ENCODE peak calls at places on chromosomes 13 and 19, in four cellular contexts. One of them, this sample, is unnamed.

GRCh38 chr19:47081095-47081494 is 32.5 kb downstream of the ZC3H4 start:
- DNase-seq in A549: no peak
- DNase-seq in H1: no peak
- DNase-seq in IMR-90: no peak
- DNase-seq in this sample: no peak

GRCh38 chr19:46976845-46977320 is 42.8 kb upstream of the NPAS1 start:
- DNase-seq in A549: no peak
- DNase-seq in H1: no peak
- DNase-seq in IMR-90: peak; percentile 55
- DNase-seq in this sample: no peak

GRCh38 chr13:98797456-98797855 is 45.0 kb upstream of the SLC15A1 start:
- DNase-seq in A549: no peak
- DNase-seq in H1: no peak
- DNase-seq in IMR-90: no peak
- DNase-seq in this sample: no peak

GRCh38 chr19:3604227-3604986 is 2.3 kb downstream of the TBXA2R start:
- DNase-seq in A549: no peak
- DNase-seq in H1: no peak
- DNase-seq in IMR-90: no peak
- DNase-seq in this sample: no peak

GRCh38 chr19:46710687-46711086 is 6.2 kb downstream of the PRKD2 start:
- DNase-seq in A549: no peak
- DNase-seq in H1: peak; percentile 78
- DNase-seq in IMR-90: no peak
- DNase-seq in this sample: no peak

GRCh38 chr13:112740502-112741131 is 50.8 kb downstream of the ATP11A start:
- DNase-seq in A549: no peak
- DNase-seq in H1: no peak
- DNase-seq in IMR-90: peak; percentile 95
- DNase-seq in this sample: no peak

GRCh38 chr13:87671824-87672603 is 843 bp downstream of the SLITRK5 start:
- DNase-seq in A549: no peak
- DNase-seq in H1: peak; percentile 73
- DNase-seq in IMR-90: no peak
- DNase-seq in this sample: no peak

GRCh38 chr19:32748497-32748896 is 28.9 kb downstream of the TDRD12 start:
- DNase-seq in A549: peak; percentile 51
- DNase-seq in H1: peak; percentile 44
- DNase-seq in IMR-90: no peak
- DNase-seq in this sample: no peak

GRCh38 chr19:3233831-3234230 is 9.4 kb downstream of the CELF5 start:
- DNase-seq in A549: no peak
- DNase-seq in H1: no peak
- DNase-seq in IMR-90: no peak
- DNase-seq in this sample: no peak

GRCh38 chr13:27309967-27310598 is 39.5 kb downstream of the RASL11A start:
- DNase-seq in A549: no peak
- DNase-seq in H1: no peak
- DNase-seq in IMR-90: peak; percentile 57
- DNase-seq in this sample: no peak

GRCh38 chr19:29596885-29597525 is 9.1 kb upstream of the POP4 start:
- DNase-seq in A549: no peak
- DNase-seq in H1: no peak
- DNase-seq in IMR-90: peak; percentile 40
- DNase-seq in this sample: no peak

GRCh38 chr13:109517516-109517915 is 268.9 kb downstream of the IRS2 start:
- DNase-seq in A549: no peak
- DNase-seq in H1: no peak
- DNase-seq in IMR-90: no peak
- DNase-seq in this sample: no peak

GRCh38 chr13:66977156-66977555 is 253.0 kb downstream of the PCDH9 start:
- DNase-seq in A549: no peak
- DNase-seq in H1: no peak
- DNase-seq in IMR-90: peak; percentile 41
- DNase-seq in this sample: no peak

GRCh38 chr13:102198418-102199322 is 203.2 kb downstream of the FGF14 start:
- DNase-seq in A549: no peak
- DNase-seq in H1: no peak
- DNase-seq in IMR-90: peak; percentile 59
- DNase-seq in this sample: no peak

GRCh38 chr13:109781384-109782065 is 4.9 kb downstream of the IRS2 start:
- DNase-seq in A549: no peak
- DNase-seq in H1: no peak
- DNase-seq in IMR-90: no peak
- DNase-seq in this sample: no peak

GRCh38 chr13:22220186-22221160 is 549.6 kb downstream of the FGF9 start:
- DNase-seq in A549: no peak
- DNase-seq in H1: no peak
- DNase-seq in IMR-90: no peak
- DNase-seq in this sample: no peak

GRCh38 chr19:52070496-52070895 is 21.9 kb upstream of the ZNF432 start:
- DNase-seq in A549: no peak
- DNase-seq in H1: no peak
- DNase-seq in IMR-90: peak; percentile 44
- DNase-seq in this sample: no peak

GRCh38 chr13:114338959-114339358 is 24.7 kb downstream of the CHAMP1 start:
- DNase-seq in A549: no peak
- DNase-seq in H1: no peak
- DNase-seq in IMR-90: no peak
- DNase-seq in this sample: no peak

GRCh38 chr19:55956431-55956830 is 8.8 kb downstream of the NLRP8 start:
- DNase-seq in A549: no peak
- DNase-seq in H1: no peak
- DNase-seq in IMR-90: no peak
- DNase-seq in this sample: no peak

GRCh38 chr13:71303144-71303543 is 563.9 kb downstream of the DACH1 start:
- DNase-seq in A549: no peak
- DNase-seq in H1: no peak
- DNase-seq in IMR-90: no peak
- DNase-seq in this sample: no peak

GRCh38 chr19:55441692-55442321 is 1.3 kb downstream of the SHISA7 start:
- DNase-seq in A549: no peak
- DNase-seq in H1: peak; percentile 92
- DNase-seq in IMR-90: no peak
- DNase-seq in this sample: no peak

GRCh38 chr19:10762656-10763055 is 44.8 kb downstream of the DNM2 start:
- DNase-seq in A549: no peak
- DNase-seq in H1: no peak
- DNase-seq in IMR-90: no peak
- DNase-seq in this sample: no peak

GRCh38 chr13:107192289-107192688 is 624.4 kb upstream of the ARGLU1 start:
- DNase-seq in A549: no peak
- DNase-seq in H1: no peak
- DNase-seq in IMR-90: peak; percentile 43
- DNase-seq in this sample: no peak

GRCh38 chr19:40907968-40908735 is 26.1 kb upstream of the CYP2A7 start:
- DNase-seq in A549: no peak
- DNase-seq in H1: peak; percentile 81
- DNase-seq in IMR-90: no peak
- DNase-seq in this sample: no peak

GRCh38 chr19:55642153-55643002 is 1.1 kb upstream of the ZNF581 start:
- DNase-seq in A549: no peak
- DNase-seq in H1: peak; percentile 61
- DNase-seq in IMR-90: no peak
- DNase-seq in this sample: peak; percentile 82

GRCh38 chr19:38547446-38547845 is 70.3 kb downstream of the MAP4K1 start:
- DNase-seq in A549: no peak
- DNase-seq in H1: no peak
- DNase-seq in IMR-90: no peak
- DNase-seq in this sample: no peak

GRCh38 chr19:13087795-13088537 is 14.7 kb downstream of the LYL1 start:
- DNase-seq in A549: no peak
- DNase-seq in H1: no peak
- DNase-seq in IMR-90: no peak
- DNase-seq in this sample: no peak

GRCh38 chr19:33397536-33398360 is 24.2 kb downstream of the CEBPG start:
- DNase-seq in A549: no peak
- DNase-seq in H1: no peak
- DNase-seq in IMR-90: no peak
- DNase-seq in this sample: no peak

GRCh38 chr13:48078251-48078656 is 16.6 kb downstream of the MED4 start:
- DNase-seq in A549: peak; percentile 21
- DNase-seq in H1: no peak
- DNase-seq in IMR-90: no peak
- DNase-seq in this sample: no peak

GRCh38 chr19:38701455-38702063 is 42.7 kb downstream of the CAPN12 start:
- DNase-seq in A549: no peak
- DNase-seq in H1: no peak
- DNase-seq in IMR-90: peak; percentile 21
- DNase-seq in this sample: no peak

GRCh38 chr13:64568748-64569147 is 2661.4 kb downstream of the PCDH9 start:
- DNase-seq in A549: no peak
- DNase-seq in H1: no peak
- DNase-seq in IMR-90: no peak
- DNase-seq in this sample: no peak

GRCh38 chr13:30375436-30375835 is 46.9 kb upstream of the UBE2L5 start:
- DNase-seq in A549: no peak
- DNase-seq in H1: no peak
- DNase-seq in IMR-90: no peak
- DNase-seq in this sample: no peak

GRCh38 chr13:101925731-101926130 is 473.3 kb downstream of the ITGBL1 start:
- DNase-seq in A549: no peak
- DNase-seq in H1: no peak
- DNase-seq in IMR-90: no peak
- DNase-seq in this sample: no peak

DNA sequence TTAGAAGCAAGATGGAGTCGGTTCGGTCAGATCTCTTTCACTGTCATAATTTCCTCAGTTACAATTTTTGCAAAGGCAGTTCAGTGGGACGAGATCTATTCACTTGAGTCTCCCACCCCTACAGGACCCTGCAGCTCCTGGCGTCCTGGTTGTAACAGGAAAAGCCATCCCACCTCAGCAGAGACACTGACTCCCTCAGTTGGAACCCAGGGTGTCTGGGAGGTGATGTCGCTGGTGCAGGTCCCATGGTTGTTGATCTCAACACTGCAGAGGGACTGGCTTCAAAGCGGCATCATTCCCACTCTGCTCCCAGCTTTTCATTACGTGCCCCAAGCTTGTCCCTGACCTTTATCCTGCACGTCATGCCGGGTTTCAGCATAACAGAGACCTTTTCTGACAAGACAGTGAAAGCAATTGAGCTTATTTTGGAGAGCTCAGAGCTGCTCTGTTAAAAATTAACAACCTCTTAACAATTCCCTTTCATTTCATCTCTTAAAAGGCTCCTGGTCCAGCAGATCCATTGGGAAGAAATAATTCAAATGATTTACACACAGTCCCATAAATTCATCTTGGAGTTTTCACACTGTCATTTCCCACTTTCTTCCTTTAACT is 17.6 kb upstream of the COG3 start:
- DNase-seq in A549: no peak
- DNase-seq in H1: no peak
- DNase-seq in IMR-90: no peak
- DNase-seq in this sample: no peak
- TF ChIP-seq POLR2A in A549: no peak
- TF ChIP-seq POLR2A in H1: no peak
- TF ChIP-seq POLR2A in IMR-90: no peak
- TF ChIP-seq POLR2A in this sample: no peak

GRCh38 chr19:8512991-8513686 is 828 bp downstream of the ZNF414 start:
- DNase-seq in A549: no peak
- DNase-seq in H1: no peak
- DNase-seq in IMR-90: no peak
- DNase-seq in this sample: no peak

GRCh38 chr19:8513687-8514504 is at the start of gene ZNF414:
- DNase-seq in A549: peak; percentile 92
- DNase-seq in H1: peak; percentile 99
- DNase-seq in IMR-90: peak; percentile 95
- DNase-seq in this sample: peak; percentile 99

GRCh38 chr19:8511573-8512101 is 2.3 kb downstream of the ZNF414 start:
- DNase-seq in A549: no peak
- DNase-seq in H1: peak; percentile 79
- DNase-seq in IMR-90: no peak
- DNase-seq in this sample: no peak

GRCh38 chr19:8510589-8511115 is 3.3 kb downstream of the ZNF414 start:
- DNase-seq in A549: no peak
- DNase-seq in H1: no peak
- DNase-seq in IMR-90: no peak
- DNase-seq in this sample: no peak

GRCh38 chr19:8512115-8512967 is 1.6 kb downstream of the ZNF414 start:
- DNase-seq in A549: peak; percentile 38
- DNase-seq in H1: peak; percentile 84
- DNase-seq in IMR-90: no peak
- DNase-seq in this sample: peak; percentile 58
- TF ChIP-seq POLR2A in A549: no peak
- TF ChIP-seq POLR2A in H1: no peak
- TF ChIP-seq POLR2A in IMR-90: no peak
- TF ChIP-seq POLR2A in this sample: no peak

GRCh38 chr19:18941628-18942354 is 774 bp upstream of the HOMER3 start:
- DNase-seq in A549: no peak
- DNase-seq in H1: peak; percentile 59
- DNase-seq in IMR-90: no peak
- DNase-seq in this sample: no peak

GRCh38 chr19:18939922-18940775 is 868 bp downstream of the HOMER3 start:
- DNase-seq in A549: peak; percentile 44
- DNase-seq in H1: peak; percentile 88
- DNase-seq in IMR-90: peak; percentile 46
- DNase-seq in this sample: peak; percentile 88

GRCh38 chr19:18943465-18943864 is 2.4 kb upstream of the HOMER3 start:
- DNase-seq in A549: no peak
- DNase-seq in H1: no peak
- DNase-seq in IMR-90: no peak
- DNase-seq in this sample: no peak

GRCh38 chr19:18940791-18941627 is at the start of gene HOMER3:
- DNase-seq in A549: peak; percentile 79
- DNase-seq in H1: peak; percentile 85
- DNase-seq in IMR-90: peak; percentile 39
- DNase-seq in this sample: no peak

GRCh38 chr19:18942692-18943091 is 1.7 kb upstream of the HOMER3 start:
- DNase-seq in A549: no peak
- DNase-seq in H1: no peak
- DNase-seq in IMR-90: no peak
- DNase-seq in this sample: no peak
- TF ChIP-seq POLR2A in A549: no peak
- TF ChIP-seq POLR2A in H1: no peak
- TF ChIP-seq POLR2A in IMR-90: no peak
- TF ChIP-seq POLR2A in this sample: no peak

DNA sequence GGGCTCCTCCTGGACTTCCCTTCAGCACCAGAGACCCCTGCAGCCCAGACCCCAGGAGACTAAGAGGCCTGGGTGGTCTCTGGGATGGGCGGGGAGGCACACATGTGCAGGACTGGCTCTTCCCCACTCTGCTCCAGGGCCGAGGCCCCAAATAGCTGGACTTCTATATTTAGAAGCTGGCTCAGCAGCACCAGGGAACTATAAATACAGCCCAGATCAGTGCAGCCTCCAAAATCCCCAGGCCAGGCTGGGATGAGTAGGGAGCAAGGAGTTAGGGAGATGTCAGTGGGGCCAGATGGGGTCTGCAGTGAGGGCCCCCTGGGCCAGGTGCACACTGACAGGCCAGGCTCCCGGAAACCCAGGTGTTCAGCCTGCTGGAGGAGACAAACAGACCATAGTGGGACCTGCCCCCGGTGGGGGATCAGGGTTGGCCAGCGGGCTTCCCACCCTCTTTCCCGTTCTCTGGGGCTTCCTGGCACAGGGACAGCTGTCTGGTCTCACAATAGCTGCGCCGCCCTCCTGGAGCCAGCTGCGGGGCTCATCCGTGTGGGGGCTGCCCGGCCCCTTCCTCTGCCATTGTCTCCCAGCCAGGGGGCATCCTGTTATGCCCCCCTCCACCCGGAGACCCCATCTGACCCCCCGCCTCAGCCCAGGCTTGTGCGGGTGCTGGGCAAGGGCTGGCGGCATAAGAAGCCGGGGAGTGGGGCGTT is 5.5 kb upstream of the ADGRE5 start:
- DNase-seq in A549: no peak
- DNase-seq in H1: no peak
- DNase-seq in IMR-90: peak; percentile 22
- DNase-seq in this sample: no peak
- TF ChIP-seq POLR2A in A549: no peak
- TF ChIP-seq POLR2A in H1: no peak
- TF ChIP-seq POLR2A in IMR-90: no peak
- TF ChIP-seq POLR2A in this sample: no peak

This sample was measured in H54.